ENCODE peak calls at places on chromosomes 11 and 22, in ten cellular contexts. One of them, this sample, is unnamed.

GRCh38 chr11:113376156-113376555 is 11.4 kb upstream of the ANKK1 start:
- DNase-seq in GM12891: no peak
- DNase-seq in stimulated activated CD4-positive, alpha-beta T cell treated with anti-CD3 and anti-CD28 coated beads, Interleukin-12 subunit alpha, Interleukin-12 subunit beta, amount 100 ng/mL, for 48 hours: no peak
- DNase-seq in ACHN: no peak
- DNase-seq in activated CD4-positive, alpha-beta T cell treated with anti-CD3 and anti-CD28 coated beads for 24 hours: no peak
- DNase-seq in cardiac muscle cell: peak; percentile 44
- DNase-seq in amygdala: no peak
- DNase-seq in HCT116: no peak
- DNase-seq in NCI-H460: no peak
- DNase-seq in activated CD8-positive, alpha-beta T cell treated with anti-CD3 and anti-CD28 coated beads, Interleukin-2, amount 10 ng/mL, durations not matched to agents 7 days and 5 days: no peak
- DNase-seq in this sample: no peak

GRCh38 chr22:19805821-19806212 is 45.2 kb downstream of the TBX1 start:
- DNase-seq in GM12891: no peak
- DNase-seq in stimulated activated CD4-positive, alpha-beta T cell treated with anti-CD3 and anti-CD28 coated beads, Interleukin-12 subunit alpha, Interleukin-12 subunit beta, amount 100 ng/mL, for 48 hours: no peak
- DNase-seq in ACHN: no peak
- DNase-seq in activated CD4-positive, alpha-beta T cell treated with anti-CD3 and anti-CD28 coated beads for 24 hours: no peak
- DNase-seq in cardiac muscle cell: no peak
- DNase-seq in amygdala: no peak
- DNase-seq in HCT116: no peak
- DNase-seq in NCI-H460: no peak
- DNase-seq in activated CD8-positive, alpha-beta T cell treated with anti-CD3 and anti-CD28 coated beads, Interleukin-2, amount 10 ng/mL, durations not matched to agents 7 days and 5 days: no peak
- DNase-seq in this sample: no peak

GRCh38 chr22:27534720-27535125 is 266.8 kb downstream of the MN1 start:
- DNase-seq in GM12891: no peak
- DNase-seq in stimulated activated CD4-positive, alpha-beta T cell treated with anti-CD3 and anti-CD28 coated beads, Interleukin-12 subunit alpha, Interleukin-12 subunit beta, amount 100 ng/mL, for 48 hours: no peak
- DNase-seq in ACHN: no peak
- DNase-seq in activated CD4-positive, alpha-beta T cell treated with anti-CD3 and anti-CD28 coated beads for 24 hours: no peak
- DNase-seq in cardiac muscle cell: no peak
- DNase-seq in amygdala: no peak
- DNase-seq in HCT116: no peak
- DNase-seq in NCI-H460: peak; percentile 54
- DNase-seq in activated CD8-positive, alpha-beta T cell treated with anti-CD3 and anti-CD28 coated beads, Interleukin-2, amount 10 ng/mL, durations not matched to agents 7 days and 5 days: no peak
- DNase-seq in this sample: peak; percentile 13

GRCh38 chr22:26949193-26949592 is 291.8 kb downstream of the MIAT start:
- DNase-seq in GM12891: no peak
- DNase-seq in stimulated activated CD4-positive, alpha-beta T cell treated with anti-CD3 and anti-CD28 coated beads, Interleukin-12 subunit alpha, Interleukin-12 subunit beta, amount 100 ng/mL, for 48 hours: peak; percentile 2
- DNase-seq in ACHN: peak; percentile 62
- DNase-seq in activated CD4-positive, alpha-beta T cell treated with anti-CD3 and anti-CD28 coated beads for 24 hours: no peak
- DNase-seq in cardiac muscle cell: peak; percentile 82
- DNase-seq in amygdala: no peak
- DNase-seq in HCT116: no peak
- DNase-seq in NCI-H460: peak; percentile 17
- DNase-seq in activated CD8-positive, alpha-beta T cell treated with anti-CD3 and anti-CD28 coated beads, Interleukin-2, amount 10 ng/mL, durations not matched to agents 7 days and 5 days: peak; percentile 63
- DNase-seq in this sample: no peak

GRCh38 chr11:103541186-103541795 is 432.1 kb downstream of the DYNC2H1 start:
- DNase-seq in GM12891: no peak
- DNase-seq in stimulated activated CD4-positive, alpha-beta T cell treated with anti-CD3 and anti-CD28 coated beads, Interleukin-12 subunit alpha, Interleukin-12 subunit beta, amount 100 ng/mL, for 48 hours: no peak
- DNase-seq in ACHN: no peak
- DNase-seq in activated CD4-positive, alpha-beta T cell treated with anti-CD3 and anti-CD28 coated beads for 24 hours: no peak
- DNase-seq in cardiac muscle cell: no peak
- DNase-seq in amygdala: no peak
- DNase-seq in HCT116: no peak
- DNase-seq in NCI-H460: no peak
- DNase-seq in activated CD8-positive, alpha-beta T cell treated with anti-CD3 and anti-CD28 coated beads, Interleukin-2, amount 10 ng/mL, durations not matched to agents 7 days and 5 days: no peak
- DNase-seq in this sample: peak; percentile 38

GRCh38 chr11:45931739-45932138 is 9.3 kb downstream of the LARGE2 start:
- DNase-seq in GM12891: no peak
- DNase-seq in stimulated activated CD4-positive, alpha-beta T cell treated with anti-CD3 and anti-CD28 coated beads, Interleukin-12 subunit alpha, Interleukin-12 subunit beta, amount 100 ng/mL, for 48 hours: no peak
- DNase-seq in ACHN: no peak
- DNase-seq in activated CD4-positive, alpha-beta T cell treated with anti-CD3 and anti-CD28 coated beads for 24 hours: no peak
- DNase-seq in cardiac muscle cell: no peak
- DNase-seq in amygdala: no peak
- DNase-seq in HCT116: no peak
- DNase-seq in NCI-H460: no peak
- DNase-seq in activated CD8-positive, alpha-beta T cell treated with anti-CD3 and anti-CD28 coated beads, Interleukin-2, amount 10 ng/mL, durations not matched to agents 7 days and 5 days: no peak
- DNase-seq in this sample: no peak

GRCh38 chr11:119366690-119367620 is 14.5 kb downstream of the USP2 start:
- DNase-seq in GM12891: no peak
- DNase-seq in stimulated activated CD4-positive, alpha-beta T cell treated with anti-CD3 and anti-CD28 coated beads, Interleukin-12 subunit alpha, Interleukin-12 subunit beta, amount 100 ng/mL, for 48 hours: no peak
- DNase-seq in ACHN: no peak
- DNase-seq in activated CD4-positive, alpha-beta T cell treated with anti-CD3 and anti-CD28 coated beads for 24 hours: no peak
- DNase-seq in cardiac muscle cell: no peak
- DNase-seq in amygdala: no peak
- DNase-seq in HCT116: no peak
- DNase-seq in NCI-H460: no peak
- DNase-seq in activated CD8-positive, alpha-beta T cell treated with anti-CD3 and anti-CD28 coated beads, Interleukin-2, amount 10 ng/mL, durations not matched to agents 7 days and 5 days: no peak
- DNase-seq in this sample: no peak

GRCh38 chr22:39664485-39665200 is 94.1 kb downstream of the CACNA1I start:
- DNase-seq in GM12891: no peak
- DNase-seq in stimulated activated CD4-positive, alpha-beta T cell treated with anti-CD3 and anti-CD28 coated beads, Interleukin-12 subunit alpha, Interleukin-12 subunit beta, amount 100 ng/mL, for 48 hours: no peak
- DNase-seq in ACHN: no peak
- DNase-seq in activated CD4-positive, alpha-beta T cell treated with anti-CD3 and anti-CD28 coated beads for 24 hours: peak; percentile 20
- DNase-seq in cardiac muscle cell: peak; percentile 69
- DNase-seq in amygdala: no peak
- DNase-seq in HCT116: no peak
- DNase-seq in NCI-H460: no peak
- DNase-seq in activated CD8-positive, alpha-beta T cell treated with anti-CD3 and anti-CD28 coated beads, Interleukin-2, amount 10 ng/mL, durations not matched to agents 7 days and 5 days: no peak
- DNase-seq in this sample: no peak

GRCh38 chr11:134589155-134589554 is 177.1 kb upstream of the B3GAT1 start:
- DNase-seq in GM12891: no peak
- DNase-seq in stimulated activated CD4-positive, alpha-beta T cell treated with anti-CD3 and anti-CD28 coated beads, Interleukin-12 subunit alpha, Interleukin-12 subunit beta, amount 100 ng/mL, for 48 hours: no peak
- DNase-seq in ACHN: no peak
- DNase-seq in activated CD4-positive, alpha-beta T cell treated with anti-CD3 and anti-CD28 coated beads for 24 hours: no peak
- DNase-seq in cardiac muscle cell: no peak
- DNase-seq in amygdala: no peak
- DNase-seq in HCT116: no peak
- DNase-seq in NCI-H460: no peak
- DNase-seq in activated CD8-positive, alpha-beta T cell treated with anti-CD3 and anti-CD28 coated beads, Interleukin-2, amount 10 ng/mL, durations not matched to agents 7 days and 5 days: peak; percentile 18
- DNase-seq in this sample: no peak

GRCh38 chr11:112213753-112214152 is 12.5 kb upstream of the PTS start:
- DNase-seq in GM12891: no peak
- DNase-seq in stimulated activated CD4-positive, alpha-beta T cell treated with anti-CD3 and anti-CD28 coated beads, Interleukin-12 subunit alpha, Interleukin-12 subunit beta, amount 100 ng/mL, for 48 hours: no peak
- DNase-seq in ACHN: no peak
- DNase-seq in activated CD4-positive, alpha-beta T cell treated with anti-CD3 and anti-CD28 coated beads for 24 hours: no peak
- DNase-seq in cardiac muscle cell: no peak
- DNase-seq in amygdala: no peak
- DNase-seq in HCT116: no peak
- DNase-seq in NCI-H460: no peak
- DNase-seq in activated CD8-positive, alpha-beta T cell treated with anti-CD3 and anti-CD28 coated beads, Interleukin-2, amount 10 ng/mL, durations not matched to agents 7 days and 5 days: no peak
- DNase-seq in this sample: no peak

GRCh38 chr11:8011383-8011782 is 24.2 kb downstream of the EIF3F start:
- DNase-seq in GM12891: no peak
- DNase-seq in stimulated activated CD4-positive, alpha-beta T cell treated with anti-CD3 and anti-CD28 coated beads, Interleukin-12 subunit alpha, Interleukin-12 subunit beta, amount 100 ng/mL, for 48 hours: no peak
- DNase-seq in ACHN: no peak
- DNase-seq in activated CD4-positive, alpha-beta T cell treated with anti-CD3 and anti-CD28 coated beads for 24 hours: no peak
- DNase-seq in cardiac muscle cell: no peak
- DNase-seq in amygdala: no peak
- DNase-seq in HCT116: no peak
- DNase-seq in NCI-H460: no peak
- DNase-seq in activated CD8-positive, alpha-beta T cell treated with anti-CD3 and anti-CD28 coated beads, Interleukin-2, amount 10 ng/mL, durations not matched to agents 7 days and 5 days: no peak
- DNase-seq in this sample: no peak

GRCh38 chr11:105673089-105673488 is 63.2 kb downstream of the GRIA4 start:
- DNase-seq in GM12891: no peak
- DNase-seq in stimulated activated CD4-positive, alpha-beta T cell treated with anti-CD3 and anti-CD28 coated beads, Interleukin-12 subunit alpha, Interleukin-12 subunit beta, amount 100 ng/mL, for 48 hours: peak; percentile 1
- DNase-seq in ACHN: peak; percentile 63
- DNase-seq in activated CD4-positive, alpha-beta T cell treated with anti-CD3 and anti-CD28 coated beads for 24 hours: no peak
- DNase-seq in cardiac muscle cell: peak; percentile 89
- DNase-seq in amygdala: no peak
- DNase-seq in HCT116: no peak
- DNase-seq in NCI-H460: peak; percentile 15
- DNase-seq in activated CD8-positive, alpha-beta T cell treated with anti-CD3 and anti-CD28 coated beads, Interleukin-2, amount 10 ng/mL, durations not matched to agents 7 days and 5 days: peak; percentile 51
- DNase-seq in this sample: peak; percentile 8

GRCh38 chr11:28922351-28922981 is 814.3 kb downstream of the METTL15 start:
- DNase-seq in GM12891: no peak
- DNase-seq in stimulated activated CD4-positive, alpha-beta T cell treated with anti-CD3 and anti-CD28 coated beads, Interleukin-12 subunit alpha, Interleukin-12 subunit beta, amount 100 ng/mL, for 48 hours: no peak
- DNase-seq in ACHN: no peak
- DNase-seq in activated CD4-positive, alpha-beta T cell treated with anti-CD3 and anti-CD28 coated beads for 24 hours: no peak
- DNase-seq in cardiac muscle cell: no peak
- DNase-seq in amygdala: no peak
- DNase-seq in HCT116: no peak
- DNase-seq in NCI-H460: no peak
- DNase-seq in activated CD8-positive, alpha-beta T cell treated with anti-CD3 and anti-CD28 coated beads, Interleukin-2, amount 10 ng/mL, durations not matched to agents 7 days and 5 days: no peak
- DNase-seq in this sample: no peak

GRCh38 chr22:29520851-29521250 is 32.7 kb downstream of the THOC5 start:
- DNase-seq in GM12891: no peak
- DNase-seq in stimulated activated CD4-positive, alpha-beta T cell treated with anti-CD3 and anti-CD28 coated beads, Interleukin-12 subunit alpha, Interleukin-12 subunit beta, amount 100 ng/mL, for 48 hours: no peak
- DNase-seq in ACHN: no peak
- DNase-seq in activated CD4-positive, alpha-beta T cell treated with anti-CD3 and anti-CD28 coated beads for 24 hours: no peak
- DNase-seq in cardiac muscle cell: no peak
- DNase-seq in amygdala: no peak
- DNase-seq in HCT116: no peak
- DNase-seq in NCI-H460: peak; percentile 5
- DNase-seq in activated CD8-positive, alpha-beta T cell treated with anti-CD3 and anti-CD28 coated beads, Interleukin-2, amount 10 ng/mL, durations not matched to agents 7 days and 5 days: no peak
- DNase-seq in this sample: peak; percentile 14

GRCh38 chr11:114678125-114679036 is at the start of gene NXPE2:
- DNase-seq in GM12891: no peak
- DNase-seq in stimulated activated CD4-positive, alpha-beta T cell treated with anti-CD3 and anti-CD28 coated beads, Interleukin-12 subunit alpha, Interleukin-12 subunit beta, amount 100 ng/mL, for 48 hours: no peak
- DNase-seq in ACHN: no peak
- DNase-seq in activated CD4-positive, alpha-beta T cell treated with anti-CD3 and anti-CD28 coated beads for 24 hours: no peak
- DNase-seq in cardiac muscle cell: no peak
- DNase-seq in amygdala: no peak
- DNase-seq in HCT116: no peak
- DNase-seq in NCI-H460: no peak
- DNase-seq in activated CD8-positive, alpha-beta T cell treated with anti-CD3 and anti-CD28 coated beads, Interleukin-2, amount 10 ng/mL, durations not matched to agents 7 days and 5 days: no peak
- DNase-seq in this sample: peak; percentile 25

GRCh38 chr11:74780277-74780870 is 31.7 kb downstream of the RNF169 start:
- DNase-seq in GM12891: no peak
- DNase-seq in stimulated activated CD4-positive, alpha-beta T cell treated with anti-CD3 and anti-CD28 coated beads, Interleukin-12 subunit alpha, Interleukin-12 subunit beta, amount 100 ng/mL, for 48 hours: no peak
- DNase-seq in ACHN: no peak
- DNase-seq in activated CD4-positive, alpha-beta T cell treated with anti-CD3 and anti-CD28 coated beads for 24 hours: no peak
- DNase-seq in cardiac muscle cell: no peak
- DNase-seq in amygdala: no peak
- DNase-seq in HCT116: no peak
- DNase-seq in NCI-H460: no peak
- DNase-seq in activated CD8-positive, alpha-beta T cell treated with anti-CD3 and anti-CD28 coated beads, Interleukin-2, amount 10 ng/mL, durations not matched to agents 7 days and 5 days: no peak
- DNase-seq in this sample: no peak

GRCh38 chr11:79119491-79120284 is 321.1 kb downstream of the TENM4 start:
- DNase-seq in GM12891: no peak
- DNase-seq in stimulated activated CD4-positive, alpha-beta T cell treated with anti-CD3 and anti-CD28 coated beads, Interleukin-12 subunit alpha, Interleukin-12 subunit beta, amount 100 ng/mL, for 48 hours: no peak
- DNase-seq in ACHN: no peak
- DNase-seq in activated CD4-positive, alpha-beta T cell treated with anti-CD3 and anti-CD28 coated beads for 24 hours: no peak
- DNase-seq in cardiac muscle cell: peak; percentile 86
- DNase-seq in amygdala: no peak
- DNase-seq in HCT116: no peak
- DNase-seq in NCI-H460: no peak
- DNase-seq in activated CD8-positive, alpha-beta T cell treated with anti-CD3 and anti-CD28 coated beads, Interleukin-2, amount 10 ng/mL, durations not matched to agents 7 days and 5 days: no peak
- DNase-seq in this sample: no peak

GRCh38 chr11:83663446-83663845 is 377.3 kb upstream of the CCDC90B start:
- DNase-seq in GM12891: no peak
- DNase-seq in stimulated activated CD4-positive, alpha-beta T cell treated with anti-CD3 and anti-CD28 coated beads, Interleukin-12 subunit alpha, Interleukin-12 subunit beta, amount 100 ng/mL, for 48 hours: no peak
- DNase-seq in ACHN: no peak
- DNase-seq in activated CD4-positive, alpha-beta T cell treated with anti-CD3 and anti-CD28 coated beads for 24 hours: no peak
- DNase-seq in cardiac muscle cell: no peak
- DNase-seq in amygdala: no peak
- DNase-seq in HCT116: no peak
- DNase-seq in NCI-H460: no peak
- DNase-seq in activated CD8-positive, alpha-beta T cell treated with anti-CD3 and anti-CD28 coated beads, Interleukin-2, amount 10 ng/mL, durations not matched to agents 7 days and 5 days: no peak
- DNase-seq in this sample: no peak